ENCODE peak calls at places on chromosomes 11 and 22, in seven cellular contexts. One of them, this sample, is unnamed.
A peak's percentile ranks its signal among the peaks of the same experiment; 100 is the strongest.

GRCh38 chr11:117881217-117881616 is 4.8 kb upstream of the FXYD6 start:
- DNase-seq in tibial artery: no peak
- DNase-seq in stimulated activated CD8-positive, alpha-beta memory T cell treated with anti-CD3 and anti-CD28 coated beads, Interleukin-4, amount 100 ng/mL, for 4 hours: no peak
- DNase-seq in NCI-H460: no peak
- DNase-seq in foreskin keratinocyte: no peak
- DNase-seq in SW480: no peak
- DNase-seq in colonic mucosa: no peak
- DNase-seq in this sample: no peak

GRCh38 chr11:29119691-29120328 is 897.0 kb downstream of the KCNA4 start:
- DNase-seq in tibial artery: no peak
- DNase-seq in stimulated activated CD8-positive, alpha-beta memory T cell treated with anti-CD3 and anti-CD28 coated beads, Interleukin-4, amount 100 ng/mL, for 4 hours: no peak
- DNase-seq in NCI-H460: peak; percentile 87
- DNase-seq in foreskin keratinocyte: peak; percentile 66
- DNase-seq in SW480: no peak
- DNase-seq in colonic mucosa: no peak
- DNase-seq in this sample: peak; percentile 44

GRCh38 chr22:39654959-39655579 is 84.5 kb downstream of the CACNA1I start:
- DNase-seq in tibial artery: no peak
- DNase-seq in stimulated activated CD8-positive, alpha-beta memory T cell treated with anti-CD3 and anti-CD28 coated beads, Interleukin-4, amount 100 ng/mL, for 4 hours: no peak
- DNase-seq in NCI-H460: no peak
- DNase-seq in foreskin keratinocyte: no peak
- DNase-seq in SW480: no peak
- DNase-seq in colonic mucosa: no peak
- DNase-seq in this sample: no peak

GRCh38 chr22:39994566-39995345 is at the start of gene FAM83F:
- DNase-seq in tibial artery: no peak
- DNase-seq in stimulated activated CD8-positive, alpha-beta memory T cell treated with anti-CD3 and anti-CD28 coated beads, Interleukin-4, amount 100 ng/mL, for 4 hours: no peak
- DNase-seq in NCI-H460: no peak
- DNase-seq in foreskin keratinocyte: no peak
- DNase-seq in SW480: peak; percentile 68
- DNase-seq in colonic mucosa: peak; percentile 68
- DNase-seq in this sample: no peak

GRCh38 chr11:94494200-94494545 is 389 bp downstream of the ANKRD49 start:
- DNase-seq in tibial artery: no peak
- DNase-seq in stimulated activated CD8-positive, alpha-beta memory T cell treated with anti-CD3 and anti-CD28 coated beads, Interleukin-4, amount 100 ng/mL, for 4 hours: no peak
- DNase-seq in NCI-H460: no peak
- DNase-seq in foreskin keratinocyte: no peak
- DNase-seq in SW480: peak; percentile 21
- DNase-seq in colonic mucosa: no peak
- DNase-seq in this sample: no peak

GRCh38 chr22:36106910-36107309 is 53.6 kb downstream of the APOL3 start:
- DNase-seq in tibial artery: no peak
- DNase-seq in stimulated activated CD8-positive, alpha-beta memory T cell treated with anti-CD3 and anti-CD28 coated beads, Interleukin-4, amount 100 ng/mL, for 4 hours: no peak
- DNase-seq in NCI-H460: no peak
- DNase-seq in foreskin keratinocyte: no peak
- DNase-seq in SW480: no peak
- DNase-seq in colonic mucosa: no peak
- DNase-seq in this sample: no peak

GRCh38 chr22:33842421-33843094 is 77.7 kb downstream of the LARGE1 start:
- DNase-seq in tibial artery: no peak
- DNase-seq in stimulated activated CD8-positive, alpha-beta memory T cell treated with anti-CD3 and anti-CD28 coated beads, Interleukin-4, amount 100 ng/mL, for 4 hours: no peak
- DNase-seq in NCI-H460: no peak
- DNase-seq in foreskin keratinocyte: no peak
- DNase-seq in SW480: no peak
- DNase-seq in colonic mucosa: no peak
- DNase-seq in this sample: no peak

GRCh38 chr11:45025716-45026492 is 75.2 kb upstream of the TP53I11 start:
- DNase-seq in tibial artery: peak; percentile 53
- DNase-seq in stimulated activated CD8-positive, alpha-beta memory T cell treated with anti-CD3 and anti-CD28 coated beads, Interleukin-4, amount 100 ng/mL, for 4 hours: no peak
- DNase-seq in NCI-H460: no peak
- DNase-seq in foreskin keratinocyte: no peak
- DNase-seq in SW480: no peak
- DNase-seq in colonic mucosa: no peak
- DNase-seq in this sample: no peak

GRCh38 chr11:33016654-33017053 is 976 bp downstream of the DEPDC7 start:
- DNase-seq in tibial artery: no peak
- DNase-seq in stimulated activated CD8-positive, alpha-beta memory T cell treated with anti-CD3 and anti-CD28 coated beads, Interleukin-4, amount 100 ng/mL, for 4 hours: no peak
- DNase-seq in NCI-H460: no peak
- DNase-seq in foreskin keratinocyte: no peak
- DNase-seq in SW480: peak; percentile 32
- DNase-seq in colonic mucosa: no peak
- DNase-seq in this sample: no peak

GRCh38 chr22:34877506-34877905 is 188.5 kb upstream of the ISX start:
- DNase-seq in tibial artery: no peak
- DNase-seq in stimulated activated CD8-positive, alpha-beta memory T cell treated with anti-CD3 and anti-CD28 coated beads, Interleukin-4, amount 100 ng/mL, for 4 hours: no peak
- DNase-seq in NCI-H460: no peak
- DNase-seq in foreskin keratinocyte: peak; percentile 42
- DNase-seq in SW480: no peak
- DNase-seq in colonic mucosa: no peak
- DNase-seq in this sample: peak; percentile 5

GRCh38 chr11:62854825-62855570 is 15.6 kb upstream of the WDR74 start:
- DNase-seq in tibial artery: no peak
- DNase-seq in stimulated activated CD8-positive, alpha-beta memory T cell treated with anti-CD3 and anti-CD28 coated beads, Interleukin-4, amount 100 ng/mL, for 4 hours: no peak
- DNase-seq in NCI-H460: no peak
- DNase-seq in foreskin keratinocyte: no peak
- DNase-seq in SW480: no peak
- DNase-seq in colonic mucosa: peak; percentile 21
- DNase-seq in this sample: no peak

GRCh38 chr11:11993814-11994213 is 14.6 kb downstream of the DKK3 start:
- DNase-seq in tibial artery: no peak
- DNase-seq in stimulated activated CD8-positive, alpha-beta memory T cell treated with anti-CD3 and anti-CD28 coated beads, Interleukin-4, amount 100 ng/mL, for 4 hours: no peak
- DNase-seq in NCI-H460: peak; percentile 15
- DNase-seq in foreskin keratinocyte: peak; percentile 86
- DNase-seq in SW480: peak; percentile 84
- DNase-seq in colonic mucosa: no peak
- DNase-seq in this sample: peak; percentile 61

GRCh38 chr11:8867856-8868705 is 42.9 kb upstream of the AKIP1 start:
- DNase-seq in tibial artery: no peak
- DNase-seq in stimulated activated CD8-positive, alpha-beta memory T cell treated with anti-CD3 and anti-CD28 coated beads, Interleukin-4, amount 100 ng/mL, for 4 hours: no peak
- DNase-seq in NCI-H460: no peak
- DNase-seq in foreskin keratinocyte: peak; percentile 44
- DNase-seq in SW480: peak; percentile 39
- DNase-seq in colonic mucosa: no peak
- DNase-seq in this sample: no peak

GRCh38 chr11:96257036-96257435 is 86.0 kb downstream of the MAML2 start:
- DNase-seq in tibial artery: no peak
- DNase-seq in stimulated activated CD8-positive, alpha-beta memory T cell treated with anti-CD3 and anti-CD28 coated beads, Interleukin-4, amount 100 ng/mL, for 4 hours: no peak
- DNase-seq in NCI-H460: no peak
- DNase-seq in foreskin keratinocyte: no peak
- DNase-seq in SW480: no peak
- DNase-seq in colonic mucosa: no peak
- DNase-seq in this sample: no peak

GRCh38 chr22:33931406-33931805 is 11.1 kb upstream of the LARGE1 start:
- DNase-seq in tibial artery: no peak
- DNase-seq in stimulated activated CD8-positive, alpha-beta memory T cell treated with anti-CD3 and anti-CD28 coated beads, Interleukin-4, amount 100 ng/mL, for 4 hours: no peak
- DNase-seq in NCI-H460: no peak
- DNase-seq in foreskin keratinocyte: no peak
- DNase-seq in SW480: no peak
- DNase-seq in colonic mucosa: no peak
- DNase-seq in this sample: no peak

GRCh38 chr22:18979957-18980356 is 43.9 kb upstream of the PRODH start:
- DNase-seq in tibial artery: no peak
- DNase-seq in stimulated activated CD8-positive, alpha-beta memory T cell treated with anti-CD3 and anti-CD28 coated beads, Interleukin-4, amount 100 ng/mL, for 4 hours: no peak
- DNase-seq in NCI-H460: no peak
- DNase-seq in foreskin keratinocyte: peak; percentile 77
- DNase-seq in SW480: no peak
- DNase-seq in colonic mucosa: no peak
- DNase-seq in this sample: no peak

GRCh38 chr11:37076866-37077265 is 478.8 kb upstream of the RAG2 start:
- DNase-seq in tibial artery: no peak
- DNase-seq in stimulated activated CD8-positive, alpha-beta memory T cell treated with anti-CD3 and anti-CD28 coated beads, Interleukin-4, amount 100 ng/mL, for 4 hours: no peak
- DNase-seq in NCI-H460: no peak
- DNase-seq in foreskin keratinocyte: no peak
- DNase-seq in SW480: no peak
- DNase-seq in colonic mucosa: no peak
- DNase-seq in this sample: no peak

GRCh38 chr22:37331034-37331428 is 48.7 kb downstream of the CYTH4 start:
- DNase-seq in tibial artery: no peak
- DNase-seq in stimulated activated CD8-positive, alpha-beta memory T cell treated with anti-CD3 and anti-CD28 coated beads, Interleukin-4, amount 100 ng/mL, for 4 hours: no peak
- DNase-seq in NCI-H460: no peak
- DNase-seq in foreskin keratinocyte: no peak
- DNase-seq in SW480: peak; percentile 46
- DNase-seq in colonic mucosa: no peak
- DNase-seq in this sample: no peak

GRCh38 chr11:73461335-73461840 is 85.2 kb downstream of the RELT start:
- DNase-seq in tibial artery: no peak
- DNase-seq in stimulated activated CD8-positive, alpha-beta memory T cell treated with anti-CD3 and anti-CD28 coated beads, Interleukin-4, amount 100 ng/mL, for 4 hours: no peak
- DNase-seq in NCI-H460: no peak
- DNase-seq in foreskin keratinocyte: peak; percentile 14
- DNase-seq in SW480: no peak
- DNase-seq in colonic mucosa: no peak
- DNase-seq in this sample: no peak

GRCh38 chr11:44243633-44244343 is 66.2 kb downstream of the ALX4 start:
- DNase-seq in tibial artery: no peak
- DNase-seq in stimulated activated CD8-positive, alpha-beta memory T cell treated with anti-CD3 and anti-CD28 coated beads, Interleukin-4, amount 100 ng/mL, for 4 hours: no peak
- DNase-seq in NCI-H460: peak; percentile 11
- DNase-seq in foreskin keratinocyte: no peak
- DNase-seq in SW480: peak; percentile 34
- DNase-seq in colonic mucosa: no peak
- DNase-seq in this sample: peak; percentile 29

GRCh38 chr22:19882446-19883381 is 28.0 kb upstream of the GNB1L start:
- DNase-seq in tibial artery: peak; percentile 15
- DNase-seq in stimulated activated CD8-positive, alpha-beta memory T cell treated with anti-CD3 and anti-CD28 coated beads, Interleukin-4, amount 100 ng/mL, for 4 hours: no peak
- DNase-seq in NCI-H460: no peak
- DNase-seq in foreskin keratinocyte: no peak
- DNase-seq in SW480: no peak
- DNase-seq in colonic mucosa: peak; percentile 16
- DNase-seq in this sample: no peak

GRCh38 chr11:69173925-69174591 is 18.3 kb downstream of the SMIM38 start:
- DNase-seq in tibial artery: no peak
- DNase-seq in stimulated activated CD8-positive, alpha-beta memory T cell treated with anti-CD3 and anti-CD28 coated beads, Interleukin-4, amount 100 ng/mL, for 4 hours: no peak
- DNase-seq in NCI-H460: no peak
- DNase-seq in foreskin keratinocyte: peak; percentile 93
- DNase-seq in SW480: no peak
- DNase-seq in colonic mucosa: no peak
- DNase-seq in this sample: no peak

GRCh38 chr11:65571940-65572339 is 398 bp upstream of the FAM89B start:
- DNase-seq in tibial artery: no peak
- DNase-seq in stimulated activated CD8-positive, alpha-beta memory T cell treated with anti-CD3 and anti-CD28 coated beads, Interleukin-4, amount 100 ng/mL, for 4 hours: no peak
- DNase-seq in NCI-H460: peak; percentile 37
- DNase-seq in foreskin keratinocyte: peak; percentile 60
- DNase-seq in SW480: peak; percentile 73
- DNase-seq in colonic mucosa: no peak
- DNase-seq in this sample: no peak

GRCh38 chr11:8732748-8733241 is 50.2 kb downstream of the RPL27A start:
- DNase-seq in tibial artery: peak; percentile 84
- DNase-seq in stimulated activated CD8-positive, alpha-beta memory T cell treated with anti-CD3 and anti-CD28 coated beads, Interleukin-4, amount 100 ng/mL, for 4 hours: no peak
- DNase-seq in NCI-H460: no peak
- DNase-seq in foreskin keratinocyte: peak; percentile 35
- DNase-seq in SW480: no peak
- DNase-seq in colonic mucosa: no peak
- DNase-seq in this sample: no peak

GRCh38 chr11:84227970-84228369 is 941.8 kb upstream of the CCDC90B start:
- DNase-seq in tibial artery: no peak
- DNase-seq in stimulated activated CD8-positive, alpha-beta memory T cell treated with anti-CD3 and anti-CD28 coated beads, Interleukin-4, amount 100 ng/mL, for 4 hours: no peak
- DNase-seq in NCI-H460: no peak
- DNase-seq in foreskin keratinocyte: no peak
- DNase-seq in SW480: no peak
- DNase-seq in colonic mucosa: no peak
- DNase-seq in this sample: no peak

GRCh38 chr22:46827072-46827780 is 64.8 kb downstream of the TBC1D22A start:
- DNase-seq in tibial artery: no peak
- DNase-seq in stimulated activated CD8-positive, alpha-beta memory T cell treated with anti-CD3 and anti-CD28 coated beads, Interleukin-4, amount 100 ng/mL, for 4 hours: no peak
- DNase-seq in NCI-H460: no peak
- DNase-seq in foreskin keratinocyte: no peak
- DNase-seq in SW480: no peak
- DNase-seq in colonic mucosa: no peak
- DNase-seq in this sample: no peak

GRCh38 chr22:29342577-29343312 is 27.2 kb upstream of the RASL10A start:
- DNase-seq in tibial artery: no peak
- DNase-seq in stimulated activated CD8-positive, alpha-beta memory T cell treated with anti-CD3 and anti-CD28 coated beads, Interleukin-4, amount 100 ng/mL, for 4 hours: no peak
- DNase-seq in NCI-H460: no peak
- DNase-seq in foreskin keratinocyte: peak; percentile 63
- DNase-seq in SW480: no peak
- DNase-seq in colonic mucosa: no peak
- DNase-seq in this sample: no peak

GRCh38 chr22:19499236-19499879 is 19.6 kb downstream of the CDC45 start:
- DNase-seq in tibial artery: no peak
- DNase-seq in stimulated activated CD8-positive, alpha-beta memory T cell treated with anti-CD3 and anti-CD28 coated beads, Interleukin-4, amount 100 ng/mL, for 4 hours: no peak
- DNase-seq in NCI-H460: no peak
- DNase-seq in foreskin keratinocyte: no peak
- DNase-seq in SW480: no peak
- DNase-seq in colonic mucosa: no peak
- DNase-seq in this sample: no peak

GRCh38 chr11:74162688-74163467 is 7.9 kb downstream of the C2CD3 start:
- DNase-seq in tibial artery: no peak
- DNase-seq in stimulated activated CD8-positive, alpha-beta memory T cell treated with anti-CD3 and anti-CD28 coated beads, Interleukin-4, amount 100 ng/mL, for 4 hours: no peak
- DNase-seq in NCI-H460: no peak
- DNase-seq in foreskin keratinocyte: no peak
- DNase-seq in SW480: no peak
- DNase-seq in colonic mucosa: no peak
- DNase-seq in this sample: no peak

GRCh38 chr22:35258144-35258988 is 1.1 kb downstream of the HMGXB4 start:
- DNase-seq in tibial artery: no peak
- DNase-seq in stimulated activated CD8-positive, alpha-beta memory T cell treated with anti-CD3 and anti-CD28 coated beads, Interleukin-4, amount 100 ng/mL, for 4 hours: no peak
- DNase-seq in NCI-H460: no peak
- DNase-seq in foreskin keratinocyte: peak; percentile 22
- DNase-seq in SW480: peak; percentile 5
- DNase-seq in colonic mucosa: peak; percentile 36
- DNase-seq in this sample: peak; percentile 0

GRCh38 chr11:134714021-134714656 is 302.1 kb upstream of the B3GAT1 start:
- DNase-seq in tibial artery: no peak
- DNase-seq in stimulated activated CD8-positive, alpha-beta memory T cell treated with anti-CD3 and anti-CD28 coated beads, Interleukin-4, amount 100 ng/mL, for 4 hours: no peak
- DNase-seq in NCI-H460: no peak
- DNase-seq in foreskin keratinocyte: no peak
- DNase-seq in SW480: no peak
- DNase-seq in colonic mucosa: no peak
- DNase-seq in this sample: no peak

GRCh38 chr22:36364255-36365019 is 23.3 kb downstream of the MYH9 start:
- DNase-seq in tibial artery: no peak
- DNase-seq in stimulated activated CD8-positive, alpha-beta memory T cell treated with anti-CD3 and anti-CD28 coated beads, Interleukin-4, amount 100 ng/mL, for 4 hours: no peak
- DNase-seq in NCI-H460: no peak
- DNase-seq in foreskin keratinocyte: no peak
- DNase-seq in SW480: no peak
- DNase-seq in colonic mucosa: no peak
- DNase-seq in this sample: no peak

GRCh38 chr11:64251986-64252837 is 882 bp downstream of the PLCB3 start:
- DNase-seq in tibial artery: no peak
- DNase-seq in stimulated activated CD8-positive, alpha-beta memory T cell treated with anti-CD3 and anti-CD28 coated beads, Interleukin-4, amount 100 ng/mL, for 4 hours: no peak
- DNase-seq in NCI-H460: no peak
- DNase-seq in foreskin keratinocyte: peak; percentile 51
- DNase-seq in SW480: no peak
- DNase-seq in colonic mucosa: peak; percentile 92
- DNase-seq in this sample: no peak

GRCh38 chr11:95680169-95680929 is 109.2 kb downstream of the FAM76B start:
- DNase-seq in tibial artery: no peak
- DNase-seq in stimulated activated CD8-positive, alpha-beta memory T cell treated with anti-CD3 and anti-CD28 coated beads, Interleukin-4, amount 100 ng/mL, for 4 hours: no peak
- DNase-seq in NCI-H460: no peak
- DNase-seq in foreskin keratinocyte: no peak
- DNase-seq in SW480: peak; percentile 16
- DNase-seq in colonic mucosa: no peak
- DNase-seq in this sample: peak; percentile 12

GRCh38 chr11:133927690-133928627 is 28.8 kb downstream of the IGSF9B start:
- DNase-seq in tibial artery: peak; percentile 52
- DNase-seq in stimulated activated CD8-positive, alpha-beta memory T cell treated with anti-CD3 and anti-CD28 coated beads, Interleukin-4, amount 100 ng/mL, for 4 hours: no peak
- DNase-seq in NCI-H460: peak; percentile 55
- DNase-seq in foreskin keratinocyte: peak; percentile 56
- DNase-seq in SW480: peak; percentile 88
- DNase-seq in colonic mucosa: peak; percentile 81
- DNase-seq in this sample: no peak

This sample was measured in kidney epithelial cell.